ENCODE peak calls at places on chromosomes 3 and 15, in eight cellular contexts. One of them, this sample, is unnamed.

GRCh38 chr3:158167737-158168469 is 58.0 kb downstream of the RSRC1 start:
- DNase-seq in H9: no peak
- DNase-seq in heart left ventricle: no peak
- DNase-seq in body of pancreas: peak
- DNase-seq in glutamatergic neuron: no peak
- DNase-seq in AG09309: peak
- DNase-seq in GM10248: no peak
- DNase-seq in Panc1: peak
- DNase-seq in this sample: no peak

GRCh38 chr3:135869439-135870105 is 96.0 kb upstream of the PPP2R3A start:
- DNase-seq in H9: no peak
- DNase-seq in heart left ventricle: no peak
- DNase-seq in body of pancreas: no peak
- DNase-seq in glutamatergic neuron: no peak
- DNase-seq in AG09309: no peak
- DNase-seq in GM10248: no peak
- DNase-seq in Panc1: no peak
- DNase-seq in this sample: no peak

GRCh38 chr3:136626448-136626847 is 125.7 kb downstream of the STAG1 start:
- DNase-seq in H9: no peak
- DNase-seq in heart left ventricle: no peak
- DNase-seq in body of pancreas: no peak
- DNase-seq in glutamatergic neuron: no peak
- DNase-seq in AG09309: no peak
- DNase-seq in GM10248: no peak
- DNase-seq in Panc1: no peak
- DNase-seq in this sample: no peak

GRCh38 chr3:148681080-148681479 is 16.6 kb upstream of the AGTR1 start:
- DNase-seq in H9: no peak
- DNase-seq in heart left ventricle: no peak
- DNase-seq in body of pancreas: no peak
- DNase-seq in glutamatergic neuron: no peak
- DNase-seq in AG09309: no peak
- DNase-seq in GM10248: no peak
- DNase-seq in Panc1: peak
- DNase-seq in this sample: no peak

GRCh38 chr3:187264051-187264450 is 27.5 kb downstream of the MASP1 start:
- DNase-seq in H9: no peak
- DNase-seq in heart left ventricle: no peak
- DNase-seq in body of pancreas: peak
- DNase-seq in glutamatergic neuron: no peak
- DNase-seq in AG09309: no peak
- DNase-seq in GM10248: no peak
- DNase-seq in Panc1: no peak
- DNase-seq in this sample: no peak

GRCh38 chr3:66053009-66053782 is 14.5 kb upstream of the MAGI1 start:
- DNase-seq in H9: no peak
- DNase-seq in heart left ventricle: peak
- DNase-seq in body of pancreas: peak
- DNase-seq in glutamatergic neuron: no peak
- DNase-seq in AG09309: no peak
- DNase-seq in GM10248: no peak
- DNase-seq in Panc1: no peak
- DNase-seq in this sample: no peak

GRCh38 chr3:137792633-137793271 is 28.6 kb downstream of the SOX14 start:
- DNase-seq in H9: peak
- DNase-seq in heart left ventricle: no peak
- DNase-seq in body of pancreas: peak
- DNase-seq in glutamatergic neuron: peak
- DNase-seq in AG09309: no peak
- DNase-seq in GM10248: no peak
- DNase-seq in Panc1: peak
- DNase-seq in this sample: peak

GRCh38 chr3:54146383-54147239 is 24.3 kb downstream of the CACNA2D3 start:
- DNase-seq in H9: peak
- DNase-seq in heart left ventricle: peak
- DNase-seq in body of pancreas: peak
- DNase-seq in glutamatergic neuron: peak
- DNase-seq in AG09309: no peak
- DNase-seq in GM10248: peak
- DNase-seq in Panc1: no peak
- DNase-seq in this sample: peak

GRCh38 chr3:144107923-144108322 is 136.3 kb downstream of the DIPK2A start:
- DNase-seq in H9: no peak
- DNase-seq in heart left ventricle: no peak
- DNase-seq in body of pancreas: no peak
- DNase-seq in glutamatergic neuron: no peak
- DNase-seq in AG09309: no peak
- DNase-seq in GM10248: no peak
- DNase-seq in Panc1: no peak
- DNase-seq in this sample: no peak

GRCh38 chr15:40471105-40471777 is 457 bp downstream of the CHST14 start:
- DNase-seq in H9: peak
- DNase-seq in heart left ventricle: no peak
- DNase-seq in body of pancreas: peak
- DNase-seq in glutamatergic neuron: peak
- DNase-seq in AG09309: no peak
- DNase-seq in GM10248: peak
- DNase-seq in Panc1: no peak
- DNase-seq in this sample: no peak

GRCh38 chr3:189170559-189170958 is 1.2 kb upstream of the TPRG1 start:
- DNase-seq in H9: no peak
- DNase-seq in heart left ventricle: no peak
- DNase-seq in body of pancreas: peak
- DNase-seq in glutamatergic neuron: no peak
- DNase-seq in AG09309: no peak
- DNase-seq in GM10248: no peak
- DNase-seq in Panc1: no peak
- DNase-seq in this sample: no peak

DNA sequence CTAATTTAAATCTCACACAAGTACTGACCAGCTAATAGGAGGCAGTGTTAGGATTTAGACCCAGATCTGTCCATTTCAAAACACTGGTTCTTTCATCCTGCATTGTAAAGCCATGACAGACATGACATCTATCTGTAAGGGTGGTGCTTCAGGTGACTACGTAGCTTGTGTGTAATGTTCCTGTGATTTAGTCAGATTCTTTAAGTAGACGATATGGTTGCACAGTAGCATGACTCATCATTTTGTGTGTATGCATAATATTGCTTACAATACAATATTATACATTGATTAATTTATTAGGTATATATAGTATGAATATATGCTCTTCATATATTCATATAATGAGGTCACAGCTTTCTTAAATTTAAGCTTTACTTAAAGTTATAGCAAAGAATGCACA is 628.5 kb downstream of the GRM7 start:
- DNase-seq in H9: no peak
- DNase-seq in heart left ventricle: no peak
- DNase-seq in body of pancreas: no peak
- DNase-seq in glutamatergic neuron: no peak
- DNase-seq in AG09309: no peak
- DNase-seq in GM10248: no peak
- DNase-seq in Panc1: no peak
- DNase-seq in this sample: no peak
- TF ChIP-seq CTCF in H9: no peak
- TF ChIP-seq CTCF in heart left ventricle: no peak
- TF ChIP-seq CTCF in body of pancreas: no peak
- TF ChIP-seq CTCF in glutamatergic neuron: no peak
- TF ChIP-seq CTCF in AG09309: no peak
- TF ChIP-seq CTCF in GM10248: no peak
- TF ChIP-seq CTCF in Panc1: no peak
- TF ChIP-seq CTCF in this sample: no peak

DNA sequence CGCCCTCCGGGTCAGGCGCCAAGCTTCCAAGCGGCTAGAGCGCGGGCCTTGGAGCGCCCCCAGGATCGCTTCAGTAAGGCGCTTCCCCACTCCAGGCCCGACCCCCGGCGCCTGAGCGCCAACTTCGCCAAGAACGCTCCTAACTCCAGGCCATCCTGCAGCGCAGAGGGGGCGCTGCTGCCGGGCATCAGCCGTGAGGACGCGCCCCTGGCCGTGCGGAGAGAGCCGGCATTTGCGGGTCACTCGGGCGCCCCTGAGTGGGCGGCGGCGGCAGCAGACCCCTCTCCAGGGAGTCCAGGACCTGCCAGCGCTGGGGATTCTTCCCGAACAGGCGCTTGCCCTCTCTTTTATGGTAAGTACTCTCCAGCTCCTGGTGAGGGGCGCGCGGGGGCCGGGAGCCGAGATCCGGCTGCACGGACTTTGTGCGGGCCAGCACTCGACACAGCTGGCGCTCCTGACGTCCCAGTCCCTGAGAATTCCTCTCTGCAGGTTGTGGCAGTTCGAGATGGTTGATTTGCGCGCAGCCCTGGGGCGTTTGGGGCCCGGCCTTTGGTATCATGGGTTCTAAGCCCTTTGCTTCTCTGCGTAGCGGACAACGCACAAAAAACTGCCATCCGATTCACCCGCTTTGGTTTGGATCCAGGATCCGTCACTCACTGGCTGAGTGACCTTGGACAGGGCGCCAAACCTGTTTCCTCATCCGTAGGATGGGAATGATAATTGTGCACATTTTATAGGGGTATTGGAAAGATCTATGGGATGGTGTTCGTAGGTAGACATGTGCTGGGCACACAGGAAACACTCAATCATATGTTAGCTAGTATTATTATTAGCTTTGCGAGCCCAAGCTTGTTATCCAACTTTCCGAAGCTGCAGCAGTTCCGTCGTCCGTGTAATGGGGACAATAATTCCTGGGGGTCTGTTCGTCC is 758 bp downstream of the SPSB4 start:
- DNase-seq in H9: peak
- DNase-seq in heart left ventricle: peak
- DNase-seq in body of pancreas: peak
- DNase-seq in glutamatergic neuron: peak
- DNase-seq in AG09309: no peak
- DNase-seq in GM10248: no peak
- DNase-seq in Panc1: no peak
- DNase-seq in this sample: no peak
- TF ChIP-seq CTCF in H9: peak
- TF ChIP-seq CTCF in heart left ventricle: peak
- TF ChIP-seq CTCF in body of pancreas: no peak
- TF ChIP-seq CTCF in glutamatergic neuron: no peak
- TF ChIP-seq CTCF in AG09309: no peak
- TF ChIP-seq CTCF in GM10248: no peak
- TF ChIP-seq CTCF in Panc1: no peak
- TF ChIP-seq CTCF in this sample: no peak

GRCh38 chr3:74897006-74897405 is 282.5 kb upstream of the CNTN3 start:
- DNase-seq in H9: no peak
- DNase-seq in heart left ventricle: no peak
- DNase-seq in body of pancreas: no peak
- DNase-seq in glutamatergic neuron: no peak
- DNase-seq in AG09309: no peak
- DNase-seq in GM10248: no peak
- DNase-seq in Panc1: no peak
- DNase-seq in this sample: peak
- TF ChIP-seq CTCF in H9: peak
- TF ChIP-seq CTCF in heart left ventricle: peak
- TF ChIP-seq CTCF in body of pancreas: no peak
- TF ChIP-seq CTCF in glutamatergic neuron: peak
- TF ChIP-seq CTCF in AG09309: peak
- TF ChIP-seq CTCF in GM10248: no peak
- TF ChIP-seq CTCF in Panc1: peak
- TF ChIP-seq CTCF in this sample: peak

GRCh38 chr15:60814855-60815254 is 335.9 kb upstream of the ICE2 start:
- DNase-seq in H9: no peak
- DNase-seq in heart left ventricle: no peak
- DNase-seq in body of pancreas: no peak
- DNase-seq in glutamatergic neuron: no peak
- DNase-seq in AG09309: no peak
- DNase-seq in GM10248: no peak
- DNase-seq in Panc1: no peak
- DNase-seq in this sample: no peak

GRCh38 chr15:60822403-60822802 is 343.5 kb upstream of the ICE2 start:
- DNase-seq in H9: no peak
- DNase-seq in heart left ventricle: no peak
- DNase-seq in body of pancreas: no peak
- DNase-seq in glutamatergic neuron: no peak
- DNase-seq in AG09309: no peak
- DNase-seq in GM10248: no peak
- DNase-seq in Panc1: no peak
- DNase-seq in this sample: no peak

GRCh38 chr15:60821462-60822061 is 342.6 kb upstream of the ICE2 start:
- DNase-seq in H9: no peak
- DNase-seq in heart left ventricle: no peak
- DNase-seq in body of pancreas: no peak
- DNase-seq in glutamatergic neuron: no peak
- DNase-seq in AG09309: no peak
- DNase-seq in GM10248: no peak
- DNase-seq in Panc1: no peak
- DNase-seq in this sample: no peak

GRCh38 chr15:60815321-60815720 is 336.4 kb upstream of the ICE2 start:
- DNase-seq in H9: no peak
- DNase-seq in heart left ventricle: no peak
- DNase-seq in body of pancreas: no peak
- DNase-seq in glutamatergic neuron: no peak
- DNase-seq in AG09309: no peak
- DNase-seq in GM10248: no peak
- DNase-seq in Panc1: no peak
- DNase-seq in this sample: no peak

DNA sequence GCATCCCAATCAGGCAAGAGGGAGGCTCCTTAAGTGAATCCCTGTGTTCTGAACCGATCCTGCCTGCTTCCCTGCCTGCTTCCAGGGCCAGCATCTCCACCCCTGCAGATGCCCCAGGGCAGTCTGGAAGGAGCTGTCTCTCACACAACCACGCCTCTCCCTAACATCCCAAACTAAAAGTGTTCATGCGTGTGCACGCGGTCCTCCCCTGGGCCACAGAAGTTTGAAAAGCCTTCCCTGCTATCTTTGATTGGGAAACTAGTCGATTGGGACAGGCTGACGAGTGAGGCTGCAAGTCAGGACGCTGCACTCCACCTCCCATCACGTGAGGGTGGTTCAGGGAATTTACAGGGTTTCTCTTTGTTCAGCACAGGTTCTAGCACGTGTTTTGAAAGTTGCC is 340.9 kb upstream of the ICE2 start:
- DNase-seq in H9: no peak
- DNase-seq in heart left ventricle: no peak
- DNase-seq in body of pancreas: no peak
- DNase-seq in glutamatergic neuron: no peak
- DNase-seq in AG09309: no peak
- DNase-seq in GM10248: no peak
- DNase-seq in Panc1: no peak
- DNase-seq in this sample: no peak
- TF ChIP-seq CTCF in H9: no peak
- TF ChIP-seq CTCF in heart left ventricle: no peak
- TF ChIP-seq CTCF in body of pancreas: no peak
- TF ChIP-seq CTCF in glutamatergic neuron: no peak
- TF ChIP-seq CTCF in AG09309: no peak
- TF ChIP-seq CTCF in GM10248: no peak
- TF ChIP-seq CTCF in Panc1: no peak
- TF ChIP-seq CTCF in this sample: no peak